ENCODE peak calls at places on chromosomes 3 and 15, in four cellular contexts. W, X, R and G are unnamed samples.

GRCh38 chr3:127961963-127962362 is 46.9 kb downstream of the KBTBD12 start:
- DNase-seq in R (peak), X (no peak), W (no peak), G (no peak)

GRCh38 chr15:81292516-81293001 is 31.4 kb downstream of the STARD5 start:
- DNase-seq in X (no peak), W (no peak), R (no peak), G (no peak)

GRCh38 chr15:88690331-88690730 is 51.5 kb downstream of the ISG20 start:
- DNase-seq in X (no peak), R (no peak), W (no peak), G (no peak)

GRCh38 chr3:99637041-99637380 is 1.4 kb upstream of the COL8A1 start:
- DNase-seq in W (no peak), R (no peak), X (no peak), G (no peak)

GRCh38 chr3:140376136-140376889 is 301.6 kb upstream of the TRIM42 start:
- DNase-seq in X (no peak), W (no peak), R (no peak), G (no peak)

GRCh38 chr3:123431658-123432323 is 17.1 kb downstream of the ADCY5 start:
- DNase-seq in W (no peak), X (no peak), R (no peak), G (no peak)

GRCh38 chr3:194346621-194347020 is 4.5 kb downstream of the CPN2 start:
- DNase-seq in X (no peak), R (no peak), W (no peak), G (no peak)

GRCh38 chr3:171604370-171604769 is 144.2 kb upstream of the TNIK start:
- DNase-seq in W (no peak), R (no peak), X (no peak), G (no peak)

GRCh38 chr15:78264304-78265136 is at the start of gene DNAJA4:
- DNase-seq in R (peak), W (no peak), X (peak), G (peak)

GRCh38 chr3:12452361-12453330 is 31.6 kb upstream of the TSEN2 start:
- DNase-seq in R (no peak), W (no peak), X (no peak), G (no peak)

GRCh38 chr3:69541823-69542264 is 156.0 kb upstream of the FRMD4B start:
- DNase-seq in W (no peak), X (no peak), R (no peak), G (peak)

GRCh38 chr3:4806535-4807108 is 172.6 kb upstream of the BHLHE40 start:
- DNase-seq in R (no peak), W (no peak), X (no peak), G (no peak)

GRCh38 chr3:60431599-60431958 is 819.7 kb downstream of the FHIT start:
- DNase-seq in W (peak), X (no peak), R (no peak), G (peak)

GRCh38 chr3:77460326-77460725 is 420.4 kb downstream of the ROBO2 start:
- DNase-seq in X (no peak), W (no peak), R (no peak), G (no peak)

GRCh38 chr3:39962566-39962965 is 153.2 kb downstream of the MYRIP start:
- DNase-seq in X (no peak), R (no peak), W (no peak), G (peak)

GRCh38 chr3:110773413-110773954 is 298.1 kb upstream of the NECTIN3 start:
- DNase-seq in X (no peak), R (no peak), W (no peak), G (no peak)

GRCh38 chr15:61983087-61983486 is 77.2 kb downstream of the VPS13C start:
- DNase-seq in W (no peak), X (no peak), R (no peak), G (no peak)

GRCh38 chr3:127221062-127222035 is 28.4 kb downstream of the PRR23E start:
- DNase-seq in R (no peak), X (no peak), W (no peak), G (no peak)

GRCh38 chr3:57815034-57815433 is 58.9 kb downstream of the SLMAP start:
- DNase-seq in W (peak), X (no peak), R (no peak), G (no peak)

GRCh38 chr15:88344786-88345185 is 88.2 kb upstream of the NTRK3 start:
- DNase-seq in W (no peak), X (no peak), R (no peak), G (no peak)

GRCh38 chr3:167102071-167102470 is 278.0 kb downstream of the ZBBX start:
- DNase-seq in W (peak), R (no peak), X (no peak), G (no peak)

GRCh38 chr15:34496616-34497015 is 59.0 kb upstream of the GOLGA8A start:
- DNase-seq in W (no peak), X (no peak), R (no peak), G (no peak)

GRCh38 chr3:197558000-197558399 is 2.2 kb upstream of the BDH1 start:
- DNase-seq in R (no peak), X (no peak), W (no peak), G (no peak)

GRCh38 chr3:197953881-197954280 is 3.9 kb downstream of the RPL35A start:
- DNase-seq in W (no peak), R (no peak), X (no peak), G (no peak)

GRCh38 chr15:63052961-63053698 is 10.6 kb downstream of the TPM1 start:
- DNase-seq in W (no peak), R (peak), X (peak), G (peak)

GRCh38 chr3:21310176-21310575 is 440.8 kb downstream of the ZNF385D start:
- DNase-seq in W (no peak), R (no peak), X (no peak), G (no peak)

GRCh38 chr15:72809329-72809728 is 25.8 kb upstream of the ADPGK start:
- DNase-seq in R (no peak), W (no peak), X (no peak), G (no peak)

GRCh38 chr3:182019926-182020325 is 308.2 kb downstream of the SOX2 start:
- DNase-seq in X (no peak), W (no peak), R (no peak), G (no peak)

GRCh38 chr3:48899298-48899697 is 616 bp upstream of the SLC25A20 start:
- DNase-seq in W (peak), R (no peak), X (no peak), G (no peak)

GRCh38 chr3:24389108-24390090 is 105.3 kb downstream of the THRB start:
- DNase-seq in R (no peak), W (no peak), X (no peak), G (no peak)
- H3K4me3 ChIP-seq in R (no peak), W (no peak), X (no peak), G (no peak)

DNA sequence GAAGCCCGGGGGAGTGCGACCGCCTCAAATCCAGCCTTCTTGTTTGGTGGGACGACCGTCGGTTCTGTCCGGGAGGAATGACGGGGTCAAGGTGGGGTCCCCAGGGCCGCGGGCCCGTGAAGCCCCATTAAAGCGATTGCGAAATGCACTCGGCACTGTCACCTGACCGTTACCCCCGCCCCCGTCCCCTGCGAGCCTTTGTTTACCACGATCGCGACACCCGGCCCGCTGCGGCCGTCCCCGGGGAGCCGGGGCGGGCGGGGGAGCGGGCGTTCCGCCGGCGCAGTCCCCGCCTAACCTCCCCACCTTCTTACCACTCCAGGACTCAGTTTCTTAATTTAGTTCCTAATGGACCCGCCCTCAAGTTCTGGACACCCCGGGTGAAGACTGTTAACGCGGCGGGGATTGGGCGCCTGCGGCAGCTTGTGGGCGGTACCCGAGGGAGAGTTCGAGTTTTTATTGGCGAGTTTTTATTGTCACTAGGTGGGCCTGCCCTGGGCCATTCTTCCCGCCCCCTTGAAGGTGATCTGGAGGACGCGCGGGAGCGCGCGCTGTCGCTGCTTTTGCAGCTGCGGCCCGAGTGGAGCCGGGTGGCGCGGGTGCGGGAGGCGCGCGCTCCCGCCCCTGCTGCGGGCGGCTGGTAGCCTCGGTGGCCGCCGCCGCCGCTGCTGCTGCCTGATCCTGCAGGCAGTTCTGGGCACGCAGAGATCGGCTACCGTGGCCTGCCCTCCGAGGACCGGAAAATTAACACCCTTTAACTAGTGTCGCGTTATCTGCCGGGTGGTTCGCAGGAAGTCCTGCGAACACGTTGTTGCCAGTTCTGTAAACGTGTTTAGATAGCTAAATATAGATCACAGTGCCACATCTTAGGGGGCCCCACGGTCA is 1.0 kb downstream of the KLHL24 start:
- DNase-seq in R (peak), X (peak), W (peak), G (peak)
- TF ChIP-seq POLR2A in R (peak), X (peak), W (peak), G (no peak)

GRCh38 chr3:152283492-152284381 is 15.0 kb downstream of the MBNL1 start:
- DNase-seq in X (no peak), R (no peak), W (no peak), G (no peak)
- H3K4me3 ChIP-seq in X (no peak), R (no peak), W (no peak), G (no peak)

GRCh38 chr15:64842986-64843561 is 1.4 kb downstream of the PLEKHO2 start:
- DNase-seq in R (no peak), X (peak), W (peak), G (no peak)
- TF ChIP-seq POLR2A in R (no peak), X (no peak), W (no peak), G (no peak)

GRCh38 chr15:92906563-92907081 is 6.5 kb downstream of the CHD2 start:
- DNase-seq in X (no peak), R (no peak), W (no peak), G (no peak)
- H3K4me3 ChIP-seq in X (no peak), R (no peak), W (peak), G (no peak)

DNA sequence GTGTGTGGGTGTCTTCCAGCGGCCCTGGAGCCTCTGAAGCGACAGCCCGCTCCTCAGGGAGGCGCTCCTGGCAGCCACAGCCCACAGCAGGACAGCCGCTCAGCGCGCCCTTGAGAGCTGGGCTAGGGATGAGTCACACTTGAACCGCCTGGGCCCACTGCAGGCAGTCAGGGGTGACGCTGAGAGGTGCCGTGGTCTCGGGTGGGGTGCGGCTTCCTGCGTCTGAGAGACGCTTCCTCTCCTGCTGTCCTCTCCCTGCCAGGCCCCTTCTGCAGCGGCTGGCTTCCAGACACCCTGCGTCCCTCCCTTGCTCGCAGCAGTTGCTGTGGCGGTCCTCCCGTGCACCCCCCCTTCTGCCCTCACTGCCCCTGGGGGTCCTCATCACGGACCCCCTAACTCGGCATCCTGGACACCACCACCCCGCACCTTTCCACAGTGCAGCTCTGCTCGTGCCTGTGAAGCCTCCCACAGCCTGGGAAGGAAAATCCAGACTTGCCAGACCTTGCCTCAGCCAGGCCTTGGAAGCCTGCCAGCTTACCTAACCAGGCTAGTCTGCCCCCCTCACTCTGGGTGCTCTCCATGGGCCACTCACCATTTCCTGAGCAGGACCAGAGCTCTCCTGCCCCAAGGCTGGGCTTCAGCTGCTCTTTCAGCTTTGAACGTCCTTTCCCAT is 1.1 kb upstream of the SPTBN5 start:
- DNase-seq in W (peak), X (peak), R (peak), G (peak)
- TF ChIP-seq POLR2A in W (no peak), X (no peak), R (no peak), G (no peak)